ENCODE peak calls at places on chromosome 15, in nine cellular contexts. One of them, this sample, is unnamed.

GRCh38 chr15:63456253-63456652 is 48.1 kb upstream of the USP3 start:
- DNase-seq in thyroid gland: no peak
- DNase-seq in H54: no peak
- DNase-seq in suprapubic skin: peak
- DNase-seq in A549: no peak
- DNase-seq in uterus: no peak
- DNase-seq in lower leg skin: no peak
- DNase-seq in breast epithelium: no peak
- DNase-seq in spleen: no peak
- DNase-seq in this sample: no peak

GRCh38 chr15:40045572-40046217 is 6.7 kb upstream of the SRP14 start:
- DNase-seq in A549: no peak
- DNase-seq in spleen: peak
- DNase-seq in uterus: no peak
- DNase-seq in thyroid gland: peak
- DNase-seq in lower leg skin: no peak
- DNase-seq in breast epithelium: no peak
- DNase-seq in suprapubic skin: no peak
- DNase-seq in H54: no peak
- DNase-seq in this sample: no peak

GRCh38 chr15:100078511-100079220 is 263.1 kb downstream of the ADAMTS17 start:
- DNase-seq in uterus: no peak
- DNase-seq in thyroid gland: no peak
- DNase-seq in A549: no peak
- DNase-seq in H54: no peak
- DNase-seq in lower leg skin: no peak
- DNase-seq in breast epithelium: no peak
- DNase-seq in suprapubic skin: no peak
- DNase-seq in spleen: no peak
- DNase-seq in this sample: no peak

GRCh38 chr15:26888761-26889160 is 21.9 kb downstream of the GABRA5 start:
- DNase-seq in thyroid gland: no peak
- DNase-seq in A549: peak
- DNase-seq in spleen: no peak
- DNase-seq in uterus: no peak
- DNase-seq in H54: no peak
- DNase-seq in suprapubic skin: no peak
- DNase-seq in breast epithelium: no peak
- DNase-seq in lower leg skin: peak
- DNase-seq in this sample: no peak

GRCh38 chr15:71804226-71804625 is 6.1 kb upstream of the NR2E3 start:
- DNase-seq in lower leg skin: no peak
- DNase-seq in uterus: no peak
- DNase-seq in H54: no peak
- DNase-seq in spleen: no peak
- DNase-seq in A549: no peak
- DNase-seq in thyroid gland: no peak
- DNase-seq in suprapubic skin: no peak
- DNase-seq in breast epithelium: no peak
- DNase-seq in this sample: no peak

GRCh38 chr15:77535845-77536244 is 96.9 kb downstream of the LINGO1 start:
- DNase-seq in thyroid gland: no peak
- DNase-seq in spleen: peak
- DNase-seq in suprapubic skin: peak
- DNase-seq in uterus: no peak
- DNase-seq in breast epithelium: no peak
- DNase-seq in H54: no peak
- DNase-seq in lower leg skin: no peak
- DNase-seq in A549: no peak
- DNase-seq in this sample: no peak

GRCh38 chr15:63880744-63881143 is 47.0 kb upstream of the HERC1 start:
- DNase-seq in A549: no peak
- DNase-seq in breast epithelium: no peak
- DNase-seq in lower leg skin: no peak
- DNase-seq in H54: no peak
- DNase-seq in spleen: no peak
- DNase-seq in thyroid gland: no peak
- DNase-seq in uterus: no peak
- DNase-seq in suprapubic skin: no peak
- DNase-seq in this sample: no peak

GRCh38 chr15:69576035-69576526 is 123.5 kb downstream of the RPLP1 start:
- DNase-seq in A549: peak
- DNase-seq in spleen: peak
- DNase-seq in uterus: peak
- DNase-seq in suprapubic skin: no peak
- DNase-seq in H54: peak
- DNase-seq in breast epithelium: peak
- DNase-seq in lower leg skin: no peak
- DNase-seq in thyroid gland: peak
- DNase-seq in this sample: no peak

GRCh38 chr15:63191895-63192603 is 2.6 kb downstream of the RAB8B start:
- DNase-seq in spleen: no peak
- DNase-seq in suprapubic skin: no peak
- DNase-seq in uterus: no peak
- DNase-seq in breast epithelium: no peak
- DNase-seq in H54: no peak
- DNase-seq in thyroid gland: no peak
- DNase-seq in A549: no peak
- DNase-seq in lower leg skin: no peak
- DNase-seq in this sample: no peak

GRCh38 chr15:47885921-47886320 is 168.6 kb downstream of the SEMA6D start:
- DNase-seq in lower leg skin: no peak
- DNase-seq in breast epithelium: no peak
- DNase-seq in H54: no peak
- DNase-seq in thyroid gland: no peak
- DNase-seq in spleen: no peak
- DNase-seq in suprapubic skin: no peak
- DNase-seq in uterus: no peak
- DNase-seq in A549: no peak
- DNase-seq in this sample: no peak

GRCh38 chr15:63970723-63971426 is 75.4 kb downstream of the DAPK2 start:
- DNase-seq in breast epithelium: no peak
- DNase-seq in H54: no peak
- DNase-seq in thyroid gland: no peak
- DNase-seq in spleen: no peak
- DNase-seq in suprapubic skin: no peak
- DNase-seq in lower leg skin: peak
- DNase-seq in uterus: no peak
- DNase-seq in A549: no peak
- DNase-seq in this sample: peak

GRCh38 chr15:71093089-71094024 is 21.9 kb upstream of the THSD4 start:
- DNase-seq in uterus: no peak
- DNase-seq in breast epithelium: peak
- DNase-seq in suprapubic skin: no peak
- DNase-seq in H54: peak
- DNase-seq in thyroid gland: peak
- DNase-seq in spleen: no peak
- DNase-seq in A549: peak
- DNase-seq in lower leg skin: no peak
- DNase-seq in this sample: no peak

GRCh38 chr15:92820233-92821021 is 79.7 kb upstream of the CHD2 start:
- DNase-seq in spleen: peak
- DNase-seq in suprapubic skin: peak
- DNase-seq in A549: peak
- DNase-seq in H54: no peak
- DNase-seq in uterus: peak
- DNase-seq in thyroid gland: peak
- DNase-seq in breast epithelium: peak
- DNase-seq in lower leg skin: peak
- DNase-seq in this sample: peak
- TF ChIP-seq POLR2A in spleen: no peak
- TF ChIP-seq POLR2A in suprapubic skin: peak
- TF ChIP-seq POLR2A in A549: peak
- TF ChIP-seq POLR2A in H54: no peak
- TF ChIP-seq POLR2A in uterus: peak
- TF ChIP-seq POLR2A in thyroid gland: peak
- TF ChIP-seq POLR2A in breast epithelium: peak
- TF ChIP-seq POLR2A in lower leg skin: no peak
- TF ChIP-seq POLR2A in this sample: peak

GRCh38 chr15:98647026-98647773 is 1.1 kb upstream of the IGF1R start:
- DNase-seq in suprapubic skin: peak
- DNase-seq in H54: peak
- DNase-seq in breast epithelium: peak
- DNase-seq in uterus: peak
- DNase-seq in lower leg skin: peak
- DNase-seq in spleen: peak
- DNase-seq in A549: peak
- DNase-seq in thyroid gland: peak
- DNase-seq in this sample: peak

GRCh38 chr15:98649621-98649995 is 1.3 kb downstream of the IGF1R start:
- DNase-seq in A549: peak
- DNase-seq in thyroid gland: peak
- DNase-seq in uterus: peak
- DNase-seq in lower leg skin: peak
- DNase-seq in H54: no peak
- DNase-seq in suprapubic skin: peak
- DNase-seq in breast epithelium: no peak
- DNase-seq in spleen: no peak
- DNase-seq in this sample: peak

GRCh38 chr15:98646546-98647025 is 1.8 kb upstream of the IGF1R start:
- DNase-seq in uterus: no peak
- DNase-seq in H54: no peak
- DNase-seq in breast epithelium: no peak
- DNase-seq in thyroid gland: no peak
- DNase-seq in A549: no peak
- DNase-seq in lower leg skin: no peak
- DNase-seq in spleen: no peak
- DNase-seq in suprapubic skin: no peak
- DNase-seq in this sample: no peak

GRCh38 chr15:98648654-98649537 is 557 bp downstream of the IGF1R start:
- DNase-seq in uterus: peak
- DNase-seq in lower leg skin: peak
- DNase-seq in A549: no peak
- DNase-seq in breast epithelium: no peak
- DNase-seq in spleen: peak
- DNase-seq in H54: no peak
- DNase-seq in thyroid gland: peak
- DNase-seq in suprapubic skin: no peak
- DNase-seq in this sample: peak

DNA sequence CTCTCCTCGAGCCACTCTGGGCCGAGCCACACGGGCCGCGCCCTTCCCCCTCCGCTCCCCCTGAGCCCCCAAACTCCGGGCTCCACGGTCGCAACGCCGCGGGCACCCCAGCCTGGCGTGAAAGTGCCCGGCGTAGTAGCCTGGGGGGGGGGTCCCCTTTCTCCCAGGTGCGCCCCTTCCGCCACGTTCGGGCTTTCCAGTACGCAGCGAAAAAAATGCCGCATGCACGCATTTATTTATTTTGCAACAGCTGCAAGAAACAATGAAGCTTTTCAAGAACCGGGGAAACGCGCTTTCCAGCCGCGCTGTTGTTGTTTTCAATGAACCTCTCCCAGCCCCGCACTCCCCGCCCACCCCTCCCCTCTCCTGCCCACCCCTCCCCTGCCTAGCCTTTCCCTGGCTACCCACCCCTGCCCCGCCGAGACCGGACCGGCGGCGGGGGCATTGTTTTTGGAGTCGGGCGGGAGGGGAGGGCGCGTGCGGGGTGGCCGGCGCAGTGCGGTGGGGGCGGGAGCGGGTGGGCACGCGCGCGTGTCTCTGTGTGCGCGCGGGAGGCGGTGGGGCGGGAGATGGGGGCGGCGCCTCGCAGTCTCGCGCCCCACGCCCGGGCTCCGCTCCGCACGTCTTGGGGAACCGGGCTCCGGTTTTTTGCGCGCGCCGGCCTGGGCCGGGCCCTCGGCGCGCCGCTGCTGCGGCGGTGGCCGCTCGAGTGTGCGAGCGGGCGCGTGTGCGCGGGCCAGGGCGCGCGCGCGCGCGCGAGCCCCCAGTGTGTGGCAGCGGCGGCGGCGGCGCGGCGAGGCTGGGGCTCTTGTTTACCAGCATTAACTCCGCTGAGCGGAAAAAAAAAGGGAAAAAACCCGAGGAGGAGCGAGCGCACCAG is at the start of gene IGF1R:
- DNase-seq in uterus: peak
- DNase-seq in H54: peak
- DNase-seq in suprapubic skin: peak
- DNase-seq in A549: peak
- DNase-seq in thyroid gland: peak
- DNase-seq in breast epithelium: peak
- DNase-seq in lower leg skin: peak
- DNase-seq in spleen: peak
- DNase-seq in this sample: peak
- TF ChIP-seq POLR2A in uterus: peak
- TF ChIP-seq POLR2A in H54: no peak
- TF ChIP-seq POLR2A in suprapubic skin: peak
- TF ChIP-seq POLR2A in A549: no peak
- TF ChIP-seq POLR2A in thyroid gland: peak
- TF ChIP-seq POLR2A in breast epithelium: no peak
- TF ChIP-seq POLR2A in lower leg skin: no peak
- TF ChIP-seq POLR2A in spleen: no peak
- TF ChIP-seq POLR2A in this sample: no peak

DNA sequence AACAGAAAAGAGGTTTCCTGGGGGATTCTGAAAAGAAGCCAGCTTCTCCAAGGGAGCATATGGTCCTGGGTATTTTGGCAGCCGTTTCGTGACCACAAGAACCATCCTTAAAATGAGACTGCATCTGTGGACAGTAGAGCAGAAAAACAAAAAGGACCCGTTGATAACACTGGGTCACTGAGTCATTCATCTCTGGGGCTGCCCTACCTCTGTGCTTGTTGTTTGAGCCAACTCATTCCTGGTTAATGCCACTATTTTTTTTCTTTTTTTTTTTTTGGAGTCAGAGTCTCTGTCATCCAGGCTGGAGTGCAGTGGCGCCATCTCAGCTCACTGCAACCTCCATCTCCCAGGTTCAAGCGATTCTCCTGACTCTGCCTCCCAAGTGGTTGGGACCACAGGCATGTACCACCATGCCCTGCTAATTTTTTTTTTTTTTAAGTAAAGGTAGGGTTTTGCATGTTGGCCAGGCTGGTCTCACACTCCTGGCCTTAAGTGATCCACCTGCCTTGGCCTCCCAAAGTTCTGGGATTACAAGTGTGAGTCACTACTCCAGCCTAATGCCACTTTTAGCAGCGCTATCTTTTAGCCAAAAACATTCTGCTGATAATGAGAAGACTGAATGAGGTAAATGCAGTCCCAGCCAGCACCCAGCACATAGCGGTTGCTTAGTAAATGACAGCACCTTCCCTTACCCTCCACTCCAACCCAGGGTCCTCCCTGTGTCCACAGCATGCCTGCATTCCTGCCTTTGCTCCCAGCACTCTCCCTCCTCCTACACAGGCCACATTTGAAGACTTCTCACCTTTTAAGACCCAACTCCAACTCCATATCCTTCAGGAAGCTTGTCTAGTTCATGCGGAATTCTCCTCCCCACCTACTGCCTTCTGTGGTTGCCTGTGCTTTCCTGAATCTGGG is 9.1 kb upstream of the ISL2 start:
- DNase-seq in breast epithelium: no peak
- DNase-seq in lower leg skin: peak
- DNase-seq in suprapubic skin: no peak
- DNase-seq in spleen: no peak
- DNase-seq in thyroid gland: no peak
- DNase-seq in A549: no peak
- DNase-seq in H54: peak
- DNase-seq in uterus: no peak
- DNase-seq in this sample: no peak
- TF ChIP-seq POLR2A in breast epithelium: no peak
- TF ChIP-seq POLR2A in lower leg skin: no peak
- TF ChIP-seq POLR2A in suprapubic skin: no peak
- TF ChIP-seq POLR2A in spleen: no peak
- TF ChIP-seq POLR2A in thyroid gland: no peak
- TF ChIP-seq POLR2A in A549: no peak
- TF ChIP-seq POLR2A in H54: no peak
- TF ChIP-seq POLR2A in uterus: no peak
- TF ChIP-seq POLR2A in this sample: no peak

GRCh38 chr15:57375827-57376694 is at the start of gene CGNL1:
- DNase-seq in lower leg skin: no peak
- DNase-seq in uterus: peak
- DNase-seq in suprapubic skin: no peak
- DNase-seq in A549: peak
- DNase-seq in spleen: no peak
- DNase-seq in thyroid gland: peak
- DNase-seq in H54: peak
- DNase-seq in breast epithelium: no peak
- DNase-seq in this sample: no peak
- TF ChIP-seq POLR2A in lower leg skin: no peak
- TF ChIP-seq POLR2A in uterus: peak
- TF ChIP-seq POLR2A in suprapubic skin: peak
- TF ChIP-seq POLR2A in A549: peak
- TF ChIP-seq POLR2A in spleen: no peak
- TF ChIP-seq POLR2A in thyroid gland: peak
- TF ChIP-seq POLR2A in H54: peak
- TF ChIP-seq POLR2A in breast epithelium: no peak
- TF ChIP-seq POLR2A in this sample: no peak

This sample was measured in GM12891.